ENCODE peak calls at places on chromosomes 7 and 10, in four cellular contexts. K is K562, F is GM12878, A is HepG2. M is an unnamed sample.

GRCh38 chr10:35336921-35337741 is 822 bp downstream of the CCNY start:
- DNase-seq in K (peak; percentile 64), A (peak; percentile 16), F (no peak), M (peak; percentile 57)

GRCh38 chr10:112721080-112721698 is 228.9 kb upstream of the TCF7L2 start:
- DNase-seq in K (peak; percentile 25), A (peak; percentile 31), F (peak; percentile 21), M (no peak)

GRCh38 chr7:79711660-79712059 is 258.2 kb upstream of the MAGI2 start:
- DNase-seq in K (no peak), F (no peak), A (no peak), M (no peak)

GRCh38 chr7:142231716-142232115 is 26.1 kb downstream of the PRSS58 start:
- DNase-seq in A (peak; percentile 20), F (no peak), K (peak; percentile 56), M (peak; percentile 77)

GRCh38 chr10:116085333-116085732 is 187.7 kb downstream of the GFRA1 start:
- DNase-seq in F (no peak), A (no peak), K (no peak), M (no peak)

GRCh38 chr7:24917510-24918239 is 62.3 kb downstream of the OSBPL3 start:
- DNase-seq in A (no peak), F (no peak), K (no peak), M (no peak)

GRCh38 chr7:98266840-98267239 is 14.6 kb upstream of the BRI3 start:
- DNase-seq in A (no peak), K (no peak), F (no peak), M (no peak)

GRCh38 chr10:120587061-120587460 is 130.0 kb downstream of the PLPP4 start:
- DNase-seq in K (no peak), F (no peak), A (no peak), M (no peak)

GRCh38 chr10:77220150-77220549 is 417.5 kb downstream of the KCNMA1 start:
- DNase-seq in F (no peak), K (no peak), A (no peak), M (no peak)

GRCh38 chr10:5814110-5815107 is 1.2 kb upstream of the GDI2 start:
- DNase-seq in K (peak; percentile 63), A (no peak), F (no peak), M (no peak)

GRCh38 chr7:93636276-93636675 is 61.8 kb upstream of the CALCR start:
- DNase-seq in K (peak; percentile 24), A (no peak), F (no peak), M (no peak)

GRCh38 chr7:24384362-24385030 is 100.5 kb downstream of the NPY start:
- DNase-seq in K (no peak), A (no peak), F (no peak), M (no peak)

GRCh38 chr7:11297764-11298163 is 324.1 kb downstream of the PHF14 start:
- DNase-seq in F (no peak), A (no peak), K (no peak), M (no peak)

GRCh38 chr7:25829663-25830062 is 322.3 kb upstream of the NFE2L3 start:
- DNase-seq in K (no peak), F (no peak), A (no peak), M (no peak)

GRCh38 chr10:29623797-29624196 is 11.0 kb downstream of the SVIL start:
- DNase-seq in K (no peak), F (no peak), A (peak; percentile 55), M (no peak)

GRCh38 chr7:70585071-70585470 is 546.9 kb upstream of the GALNT17 start:
- DNase-seq in K (peak; percentile 15), F (no peak), A (no peak), M (peak; percentile 25)

GRCh38 chr7:117110480-117111315 is 157.4 kb downstream of the ST7 start:
- DNase-seq in K (no peak), F (peak; percentile 70), A (no peak), M (no peak)

GRCh38 chr10:3264178-3264867 is 91.7 kb upstream of the PITRM1 start:
- DNase-seq in F (no peak), A (no peak), K (no peak), M (no peak)

GRCh38 chr10:110857265-110858158 is 14.2 kb upstream of the PDCD4 start:
- DNase-seq in K (peak; percentile 60), A (peak; percentile 59), F (peak; percentile 78), M (no peak)

GRCh38 chr7:102444961-102445673 is 11.7 kb downstream of the ORAI2 start:
- DNase-seq in A (no peak), F (no peak), K (peak; percentile 65), M (no peak)

GRCh38 chr7:102436123-102436522 is 2.7 kb downstream of the ORAI2 start:
- DNase-seq in A (no peak), K (no peak), F (no peak), M (no peak)

GRCh38 chr7:102445674-102446071 is 12.3 kb downstream of the ORAI2 start:
- DNase-seq in K (no peak), F (no peak), A (no peak), M (no peak)

DNA sequence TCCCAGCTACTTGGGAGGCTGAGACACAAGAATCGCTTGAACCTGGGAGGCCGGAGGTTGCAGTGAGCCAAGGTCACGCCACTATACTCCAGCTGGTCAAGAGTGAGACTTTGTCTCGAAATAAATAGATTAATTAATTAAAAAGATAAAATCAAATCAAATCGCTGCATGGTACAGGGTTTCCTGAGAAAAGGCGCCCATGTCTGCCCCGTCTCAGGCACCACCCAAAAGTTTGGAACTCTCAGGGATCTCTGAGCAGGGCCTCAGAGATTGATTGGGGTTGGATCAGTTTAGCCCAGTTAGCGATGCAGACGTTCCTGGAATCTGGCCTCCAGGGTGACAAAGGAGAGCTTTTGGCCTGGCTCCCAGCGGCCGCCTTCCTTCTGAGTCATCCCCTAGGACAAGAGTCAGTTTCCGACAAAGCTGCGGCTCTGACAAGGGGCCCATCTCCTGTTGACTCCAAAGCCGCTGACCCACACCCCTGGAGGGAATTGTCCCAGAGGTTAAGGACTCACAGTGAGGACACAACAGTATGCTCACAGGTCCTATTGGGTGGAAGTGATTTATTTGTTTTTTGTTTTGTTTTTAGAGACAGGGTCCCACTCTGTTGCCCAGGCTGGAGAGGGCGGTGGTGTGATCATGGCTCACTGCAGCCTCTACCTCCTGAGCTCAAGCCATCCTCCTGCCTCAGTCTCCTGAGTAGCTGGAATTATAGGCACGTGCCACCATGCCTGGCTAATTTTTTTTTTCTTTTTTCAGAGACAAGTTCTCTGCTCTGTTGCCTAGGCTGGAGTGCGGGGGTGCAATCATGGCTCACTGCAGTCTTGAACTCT is 6.8 kb downstream of the ORAI2 start:
- DNase-seq in K (peak; percentile 88), A (peak; percentile 72), F (no peak), M (peak; percentile 38)
- TF ChIP-seq SP1 in K (no peak), A (no peak), F (no peak), M (no peak)

DNA sequence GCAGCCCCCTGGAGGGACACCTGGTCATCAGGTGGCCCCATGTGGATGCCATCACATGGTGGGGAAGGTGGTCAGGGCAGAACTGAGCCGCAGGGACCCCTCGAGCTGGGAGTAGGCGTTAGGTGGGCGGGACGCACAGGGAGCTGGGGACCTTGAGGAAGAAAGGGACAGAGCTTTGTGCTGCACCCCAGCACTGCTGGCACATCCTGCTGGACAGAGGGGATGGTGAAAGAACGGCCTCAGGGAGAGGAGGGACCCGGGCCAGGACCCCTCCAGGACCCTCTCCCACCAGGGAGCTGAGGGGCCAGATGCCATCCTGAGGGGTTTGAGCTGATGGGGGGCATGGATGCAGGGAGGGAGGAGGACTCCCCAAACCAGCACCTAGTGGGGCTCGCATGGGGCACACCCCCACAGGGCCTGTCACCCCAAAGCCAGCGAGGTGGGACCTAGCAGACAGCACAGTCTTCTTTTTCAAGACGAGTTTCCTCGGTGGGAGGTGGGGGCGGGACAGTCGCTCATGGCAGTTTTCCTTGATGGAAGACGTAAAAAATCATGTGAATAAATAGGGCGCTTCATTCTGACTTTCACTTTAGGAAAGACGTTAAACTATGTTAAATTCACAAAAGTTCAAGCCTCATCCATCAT is 43.3 kb downstream of the STK32C start:
- DNase-seq in A (no peak), K (no peak), F (no peak), M (no peak)
- TF ChIP-seq CREB1 in A (no peak), K (no peak), F (no peak), M (no peak)

DNA sequence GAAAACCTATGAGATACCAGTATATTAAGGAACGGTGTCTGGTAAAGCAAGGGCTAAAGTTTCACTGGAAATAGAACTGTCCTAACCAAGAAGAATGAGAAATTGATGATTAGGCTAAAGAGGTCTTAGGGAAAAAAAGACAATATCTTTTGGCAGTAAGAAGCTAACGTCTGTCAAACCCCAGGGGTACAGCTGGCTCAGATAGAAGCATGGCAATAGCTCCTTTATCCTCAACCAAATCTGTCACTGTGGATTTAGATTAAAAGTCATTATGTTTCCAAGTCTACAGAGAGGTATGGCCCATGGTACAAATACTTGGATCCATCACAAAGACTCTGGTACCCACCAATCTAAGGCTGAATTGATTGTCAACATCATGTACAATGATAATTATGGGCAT is 8.6 kb upstream of the SLC16A9 start:
- DNase-seq in A (no peak), F (no peak), K (no peak), M (no peak)
- TF ChIP-seq ETV6 in A (no peak), F (no peak), K (no peak), M (no peak)

DNA sequence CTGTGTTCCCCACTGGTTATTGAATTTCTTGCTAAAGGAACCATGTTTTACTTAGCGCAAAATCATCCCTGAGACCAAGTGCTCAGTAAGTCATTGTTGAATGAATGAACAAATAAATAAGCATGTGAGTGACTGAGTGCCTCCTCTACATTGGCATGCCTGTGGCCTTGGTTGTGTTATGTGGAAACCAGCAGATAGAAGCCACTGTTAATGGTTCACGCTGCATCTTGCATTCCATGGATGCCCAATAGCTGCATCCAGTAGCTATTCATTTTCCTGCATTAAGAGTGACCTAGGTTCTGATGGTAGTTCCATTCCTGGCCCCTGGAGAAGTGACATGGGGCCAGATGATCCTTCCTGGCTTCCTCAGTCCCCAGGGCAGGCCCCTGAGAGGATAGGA is 113.3 kb upstream of the BMPER start:
- DNase-seq in A (no peak), K (no peak), F (no peak), M (no peak)
- TF ChIP-seq SP1 in A (no peak), K (no peak), F (no peak), M (no peak)

DNA sequence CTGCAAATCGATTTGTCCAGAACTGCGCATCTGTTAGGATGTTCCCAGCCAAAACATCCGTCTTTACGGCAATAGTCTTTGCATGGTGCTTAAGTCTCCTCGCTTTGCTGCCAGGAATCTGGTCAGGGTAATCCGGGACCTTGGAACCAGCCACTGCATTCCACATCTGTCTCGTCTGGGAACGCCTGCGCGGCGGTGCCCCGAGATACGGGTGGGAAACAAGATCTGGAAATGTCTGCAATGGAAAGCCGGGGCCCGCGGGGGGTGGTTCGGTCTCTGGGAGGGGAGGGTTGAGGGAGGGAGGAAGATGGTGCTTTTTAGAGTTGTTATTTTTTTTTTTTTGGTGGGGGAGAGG is 49.0 kb upstream of the PDGFA start:
- DNase-seq in K (no peak), F (no peak), A (no peak), M (no peak)
- TF ChIP-seq CREB1 in K (no peak), F (no peak), A (no peak), M (no peak)

GRCh38 chr10:98916751-98917150 is 318.9 kb downstream of the HPSE2 start:
- DNase-seq in A (no peak), K (peak; percentile 44), F (no peak), M (no peak)
- TF ChIP-seq ETV6 in A (no peak), K (no peak), F (no peak), M (no peak)

GRCh38 chr10:23096814-23097549 is 1.6 kb downstream of the MSRB2 start:
- DNase-seq in A (no peak), K (peak; percentile 34), F (no peak), M (no peak)

GRCh38 chr10:23099816-23100215 is 4.4 kb downstream of the MSRB2 start:
- DNase-seq in A (peak; percentile 85), K (no peak), F (no peak), M (no peak)

GRCh38 chr10:23095966-23096813 is 811 bp downstream of the MSRB2 start:
- DNase-seq in F (no peak), K (peak; percentile 39), A (peak; percentile 6), M (peak; percentile 42)

GRCh38 chr10:23099079-23099478 is 3.7 kb downstream of the MSRB2 start:
- DNase-seq in A (no peak), K (no peak), F (no peak), M (no peak)

GRCh38 chr10:23100331-23101030 is 5.1 kb downstream of the MSRB2 start:
- DNase-seq in F (no peak), K (peak; percentile 18), A (no peak), M (no peak)
- TF ChIP-seq SP1 in F (no peak), K (no peak), A (no peak), M (no peak)

M was measured in WTC11.